ENCODE peak calls at places on chromosomes 16 and 17, in seven cellular contexts. B is heart left ventricle, C is lower leg skin, F is GM12892, Q is transverse colon, K is uterus, U is A549. R is an unnamed sample.
A peak's percentile ranks its signal among the peaks of the same experiment; 100 is the strongest.

GRCh38 chr16:75230471-75231110 is 11.8 kb downstream of the CTRB1 start:
- DNase-seq in B (no peak), C (no peak), F (no peak), Q (no peak), K (no peak), U (no peak), R (no peak)

GRCh38 chr17:301681-302299 is 50.8 kb downstream of the RPH3AL start:
- DNase-seq in B (peak; percentile 81), C (no peak), F (no peak), Q (peak; percentile 48), K (no peak), U (no peak), R (no peak)

GRCh38 chr16:72844225-72844920 is 203.6 kb downstream of the ZFHX3 start:
- DNase-seq in B (no peak), C (no peak), F (no peak), Q (no peak), K (no peak), U (no peak), R (no peak)

GRCh38 chr16:8832383-8833100 is 34.9 kb downstream of the PMM2 start:
- DNase-seq in B (no peak), C (no peak), F (no peak), Q (no peak), K (no peak), U (no peak), R (no peak)

GRCh38 chr16:31521368-31521767 is 6.3 kb upstream of the AHSP start:
- DNase-seq in B (no peak), C (no peak), F (no peak), Q (no peak), K (no peak), U (no peak), R (no peak)

GRCh38 chr16:24257965-24258364 is 1.8 kb downstream of the CACNG3 start:
- DNase-seq in B (no peak), C (no peak), F (no peak), Q (no peak), K (no peak), U (no peak), R (no peak)

GRCh38 chr16:72109300-72109699 is 15.7 kb downstream of the DHX38 start:
- DNase-seq in B (no peak), C (no peak), F (no peak), Q (no peak), K (no peak), U (no peak), R (no peak)

GRCh38 chr16:84312783-84313382 is 18.2 kb downstream of the WFDC1 start:
- DNase-seq in B (no peak), C (no peak), F (no peak), Q (peak; percentile 82), K (no peak), U (no peak), R (no peak)

GRCh38 chr17:69287168-69287567 is 39.8 kb downstream of the ABCA5 start:
- DNase-seq in B (no peak), C (no peak), F (no peak), Q (no peak), K (no peak), U (no peak), R (no peak)

GRCh38 chr17:57988301-57989010 is 402 bp upstream of the VEZF1 start:
- DNase-seq in B (peak; percentile 87), C (peak; percentile 39), F (peak; percentile 87), Q (peak; percentile 77), K (peak; percentile 76), U (peak; percentile 90), R (peak; percentile 74)

GRCh38 chr16:50655558-50656055 is 25.5 kb downstream of the SNX20 start:
- DNase-seq in B (peak; percentile 8), C (no peak), F (no peak), Q (no peak), K (no peak), U (no peak), R (no peak)

GRCh38 chr16:74623214-74623842 is 16.4 kb upstream of the GLG1 start:
- DNase-seq in B (no peak), C (no peak), F (no peak), Q (no peak), K (no peak), U (peak; percentile 57), R (no peak)

GRCh38 chr16:2429771-2430663 is 770 bp downstream of the CCNF start:
- DNase-seq in B (no peak), C (no peak), F (no peak), Q (no peak), K (no peak), U (peak; percentile 31), R (no peak)

GRCh38 chr17:59688008-59688407 is 19.2 kb downstream of the PTRH2 start:
- DNase-seq in B (no peak), C (no peak), F (no peak), Q (no peak), K (no peak), U (no peak), R (no peak)

GRCh38 chr16:69373019-69373418 is 12.8 kb downstream of the TERF2 start:
- DNase-seq in B (no peak), C (no peak), F (no peak), Q (peak; percentile 23), K (no peak), U (no peak), R (no peak)

GRCh38 chr16:22900863-22901262 is 86.9 kb downstream of the HS3ST2 start:
- DNase-seq in B (no peak), C (no peak), F (no peak), Q (no peak), K (no peak), U (no peak), R (no peak)

GRCh38 chr17:61393904-61394629 is 5.6 kb upstream of the TBX2 start:
- DNase-seq in B (peak; percentile 51), C (no peak), F (no peak), Q (no peak), K (no peak), U (no peak), R (no peak)

GRCh38 chr17:8289103-8289397 is 580 bp downstream of the RANGRF start:
- DNase-seq in B (no peak), C (no peak), F (no peak), Q (no peak), K (peak; percentile 82), U (no peak), R (no peak)

GRCh38 chr17:29753845-29754439 is 131.2 kb upstream of the CORO6 start:
- DNase-seq in B (no peak), C (no peak), F (no peak), Q (no peak), K (no peak), U (no peak), R (no peak)

GRCh38 chr17:39069114-39069756 is 82.2 kb downstream of the PLXDC1 start:
- DNase-seq in B (no peak), C (no peak), F (peak; percentile 39), Q (no peak), K (no peak), U (peak; percentile 93), R (peak; percentile 53)

GRCh38 chr17:6439951-6440350 is 4.3 kb upstream of the PIMREG start:
- DNase-seq in B (no peak), C (no peak), F (no peak), Q (no peak), K (no peak), U (no peak), R (no peak)

GRCh38 chr16:57840833-57841232 is 38.5 kb upstream of the KIFC3 start:
- DNase-seq in B (no peak), C (no peak), F (no peak), Q (no peak), K (no peak), U (no peak), R (no peak)

GRCh38 chr16:22357635-22357971 is 16.8 kb downstream of the CDR2 start:
- DNase-seq in B (no peak), C (no peak), F (no peak), Q (no peak), K (no peak), U (no peak), R (no peak)

GRCh38 chr17:82647593-82648164 is 565 bp downstream of the WDR45B start:
- DNase-seq in B (no peak), C (no peak), F (peak; percentile 63), Q (peak; percentile 55), K (peak; percentile 57), U (peak; percentile 56), R (peak; percentile 54)

GRCh38 chr17:9647014-9647413 is 1.7 kb downstream of the USP43 start:
- DNase-seq in B (no peak), C (no peak), F (no peak), Q (no peak), K (no peak), U (no peak), R (no peak)

GRCh38 chr17:9646556-9646905 is 1.2 kb downstream of the USP43 start:
- DNase-seq in B (no peak), C (no peak), F (no peak), Q (no peak), K (no peak), U (no peak), R (no peak)

GRCh38 chr17:9643611-9644010 is 1.7 kb upstream of the USP43 start:
- DNase-seq in B (no peak), C (no peak), F (no peak), Q (no peak), K (no peak), U (no peak), R (no peak)

GRCh38 chr17:9645858-9646555 is 690 bp downstream of the USP43 start:
- DNase-seq in B (peak; percentile 61), C (no peak), F (peak; percentile 33), Q (peak; percentile 76), K (no peak), U (peak; percentile 56), R (peak; percentile 42)

GRCh38 chr17:9644910-9645751 is at the start of gene USP43:
- DNase-seq in B (no peak), C (no peak), F (peak; percentile 29), Q (peak; percentile 80), K (no peak), U (peak; percentile 47), R (peak; percentile 42)
- TF ChIP-seq POLR2A in B (no peak), C (no peak), F (no peak), Q (peak; percentile 58), K (peak; percentile 35), U (peak; percentile 48), R (no peak)

GRCh38 chr16:77722315-77723107 is at the start of gene NUDT7:
- DNase-seq in B (peak; percentile 100), C (peak; percentile 98), F (peak; percentile 87), Q (peak; percentile 100), K (peak; percentile 99), U (peak; percentile 94), R (peak; percentile 89)
- TF ChIP-seq POLR2A in B (no peak), C (no peak), F (peak; percentile 57), Q (peak; percentile 87), K (peak; percentile 72), U (peak; percentile 79), R (no peak)

GRCh38 chr17:81346090-81346907 is 49.0 kb upstream of the BAHCC1 start:
- DNase-seq in B (peak; percentile 100), C (peak; percentile 98), F (peak; percentile 98), Q (peak; percentile 99), K (peak; percentile 99), U (peak; percentile 99), R (peak; percentile 99)
- TF ChIP-seq POLR2A in B (no peak), C (no peak), F (no peak), Q (peak; percentile 85), K (peak; percentile 80), U (peak; percentile 78), R (no peak)

DNA sequence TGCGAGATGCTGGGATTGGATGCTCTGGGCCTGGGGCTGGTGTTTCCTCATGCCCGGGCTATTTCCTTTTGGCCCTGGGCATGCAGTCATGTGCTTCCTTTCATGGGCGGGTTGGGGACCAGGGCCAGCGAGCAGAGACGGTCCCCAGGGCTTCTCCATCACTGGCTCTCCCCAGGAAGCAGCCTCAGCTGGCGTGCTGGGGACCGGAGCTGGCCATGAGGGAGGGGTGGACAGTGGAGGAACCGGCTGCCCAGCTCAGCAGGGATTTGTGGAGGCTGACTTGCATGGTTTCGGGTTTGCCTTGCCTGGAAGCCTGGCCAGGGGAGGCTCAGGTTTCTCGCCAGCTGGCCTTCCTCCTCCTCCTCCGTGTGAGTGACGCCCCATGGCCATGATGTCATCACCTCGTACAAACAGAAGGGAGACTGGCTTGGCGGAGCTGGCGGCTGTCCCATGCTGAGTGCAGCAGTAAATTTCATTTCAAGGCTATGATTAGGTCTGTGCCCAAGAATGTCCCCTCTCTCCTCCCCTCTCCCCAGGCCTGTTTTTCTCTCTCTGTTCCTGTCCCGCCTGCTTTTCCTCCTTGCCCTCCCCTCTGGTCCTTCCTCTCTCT is 8.9 kb upstream of the TIMP2 start:
- DNase-seq in B (peak; percentile 93), C (peak; percentile 92), F (no peak), Q (peak; percentile 90), K (peak; percentile 99), U (peak; percentile 92), R (no peak)
- TF ChIP-seq POLR2A in B (no peak), C (no peak), F (no peak), Q (no peak), K (peak; percentile 55), U (peak; percentile 46), R (no peak)